ENCODE peak calls at places on chromosomes 11 and 22, in four cellular contexts. V, T, E and N are unnamed samples.

GRCh38 chr11:126034880-126035279 is 27.8 kb downstream of the CDON start:
- DNase-seq in E (no peak), T (no peak), V (no peak), N (no peak)

GRCh38 chr11:99505319-99505718 is 484.6 kb downstream of the CNTN5 start:
- DNase-seq in T (peak; percentile 71), E (no peak), V (no peak), N (no peak)

GRCh38 chr11:83120328-83120727 is 36.6 kb upstream of the PCF11 start:
- DNase-seq in V (no peak), T (no peak), E (no peak), N (no peak)

GRCh38 chr11:17612221-17613188 is 65.4 kb downstream of the OTOG start:
- DNase-seq in V (no peak), E (no peak), T (no peak), N (no peak)

GRCh38 chr11:116511684-116512083 is 261.1 kb downstream of the BUD13 start:
- DNase-seq in V (no peak), E (no peak), T (no peak), N (no peak)

GRCh38 chr11:89583580-89583979 is 92.4 kb upstream of the NOX4 start:
- DNase-seq in E (no peak), T (no peak), V (no peak), N (no peak)

GRCh38 chr11:95364324-95365295 is 133.6 kb upstream of the SESN3 start:
- DNase-seq in T (no peak), E (no peak), V (no peak), N (no peak)

GRCh38 chr11:534592-535518 is 521 bp downstream of the HRAS start:
- DNase-seq in T (no peak), V (no peak), E (no peak), N (no peak)

GRCh38 chr11:9251306-9251705 is 13.8 kb downstream of the DENND5A start:
- DNase-seq in T (no peak), E (no peak), V (no peak), N (no peak)

GRCh38 chr11:3958301-3958700 is 102.8 kb downstream of the STIM1 start:
- DNase-seq in E (no peak), T (no peak), V (no peak), N (no peak)

GRCh38 chr11:35050596-35050995 is 88.4 kb upstream of the CD44 start:
- DNase-seq in V (no peak), T (no peak), E (no peak), N (no peak)

GRCh38 chr22:40404251-40405177 is 34.1 kb downstream of the SGSM3 start:
- DNase-seq in T (no peak), V (no peak), E (no peak), N (no peak)

GRCh38 chr11:114440121-114440860 is 1.0 kb downstream of the REXO2 start:
- DNase-seq in E (no peak), T (peak; percentile 2), V (no peak), N (no peak)

GRCh38 chr11:96137357-96137756 is 205.6 kb downstream of the MAML2 start:
- DNase-seq in V (no peak), E (no peak), T (no peak), N (no peak)

GRCh38 chr11:66467034-66467659 is 442 bp downstream of the PELI3 start:
- DNase-seq in V (no peak), E (peak; percentile 59), T (no peak), N (no peak)

GRCh38 chr22:38844661-38845367 is 986 bp upstream of the NPTXR start:
- DNase-seq in V (no peak), E (no peak), T (no peak), N (no peak)

GRCh38 chr11:60005360-60005759 is 11.6 kb upstream of the OOSP4B start:
- DNase-seq in T (peak; percentile 31), E (no peak), V (no peak), N (no peak)

GRCh38 chr22:20629401-20629800 is 122.0 kb downstream of the MED15 start:
- DNase-seq in T (no peak), E (no peak), V (no peak), N (no peak)

GRCh38 chr11:57248780-57249383 is 11.8 kb upstream of the APLNR start:
- DNase-seq in E (no peak), V (no peak), T (peak; percentile 20), N (no peak)

GRCh38 chr22:42489000-42489399 is 30.6 kb downstream of the RRP7A start:
- DNase-seq in V (no peak), T (no peak), E (no peak), N (no peak)